ENCODE peak calls at places on chromosomes 7 and 10, in four cellular contexts. O is aorta, W is RWPE2, G is ovary. C is an unnamed sample. For H3K4me1, the result is how much of the 10 kb centered on the place peaks cover.

GRCh38 chr7:29000346-29000745 is 42.2 kb upstream of the TRIL start:
- DNase-seq in O (no peak), W (no peak), G (no peak), C (peak)

GRCh38 chr10:69710008-69710905 is 80.2 kb downstream of the FAM241B start:
- DNase-seq in O (no peak), W (no peak), G (no peak), C (no peak)

GRCh38 chr7:130893441-130893894 is 159.5 kb upstream of the KLF14 start:
- DNase-seq in O (no peak), W (no peak), G (no peak), C (peak)

GRCh38 chr10:131726460-131726861 is 174.3 kb upstream of the PPP2R2D start:
- DNase-seq in O (peak), W (no peak), G (peak), C (peak)

GRCh38 chr7:93036807-93037206 is 81.0 kb downstream of the SAMD9 start:
- DNase-seq in O (no peak), W (no peak), G (no peak), C (no peak)

GRCh38 chr10:119079572-119080520 is 771 bp downstream of the EIF3A start:
- DNase-seq in O (peak), W (peak), G (peak), C (peak)

GRCh38 chr10:97849491-97850402 is at the start of gene GOLGA7B:
- DNase-seq in O (peak), W (no peak), G (no peak), C (no peak)

GRCh38 chr7:104883718-104884452 is 130.1 kb upstream of the KMT2E start:
- DNase-seq in O (peak), W (peak), G (peak), C (peak)

GRCh38 chr10:15642095-15642494 is 77.6 kb downstream of the ITGA8 start:
- DNase-seq in O (no peak), W (no peak), G (no peak), C (no peak)

GRCh38 chr7:82598958-82599357 is 155.4 kb upstream of the CACNA2D1 start:
- DNase-seq in O (no peak), W (no peak), G (no peak), C (no peak)

GRCh38 chr7:46282155-46282554 is 361.1 kb upstream of the IGFBP3 start:
- DNase-seq in O (no peak), W (no peak), G (no peak), C (no peak)

GRCh38 chr7:50832744-50833143 is 50.0 kb upstream of the GRB10 start:
- DNase-seq in O (no peak), W (no peak), G (no peak), C (peak)

GRCh38 chr7:15855726-15856125 is 169.2 kb upstream of the MEOX2 start:
- DNase-seq in O (no peak), W (no peak), G (no peak), C (no peak)

GRCh38 chr10:88170628-88171027 is 307.2 kb downstream of the PTEN start:
- DNase-seq in O (no peak), W (no peak), G (no peak), C (no peak)

GRCh38 chr10:51186358-51186757 is 112.1 kb downstream of the PRKG1 start:
- DNase-seq in O (no peak), W (no peak), G (no peak), C (no peak)

GRCh38 chr7:130369110-130369711 is 11.1 kb upstream of the CPA1 start:
- DNase-seq in O (no peak), W (no peak), G (peak), C (no peak)

GRCh38 chr10:34139559-34139958 is 675.5 kb downstream of the PARD3 start:
- DNase-seq in O (no peak), W (no peak), G (no peak), C (no peak)

GRCh38 chr10:132101529-132101928 is 35.8 kb downstream of the JAKMIP3 start:
- DNase-seq in O (peak), W (no peak), G (no peak), C (no peak)

GRCh38 chr10:130749911-130750310 is 561.6 kb downstream of the TCERG1L start:
- DNase-seq in O (peak), W (peak), G (no peak), C (no peak)

DNA sequence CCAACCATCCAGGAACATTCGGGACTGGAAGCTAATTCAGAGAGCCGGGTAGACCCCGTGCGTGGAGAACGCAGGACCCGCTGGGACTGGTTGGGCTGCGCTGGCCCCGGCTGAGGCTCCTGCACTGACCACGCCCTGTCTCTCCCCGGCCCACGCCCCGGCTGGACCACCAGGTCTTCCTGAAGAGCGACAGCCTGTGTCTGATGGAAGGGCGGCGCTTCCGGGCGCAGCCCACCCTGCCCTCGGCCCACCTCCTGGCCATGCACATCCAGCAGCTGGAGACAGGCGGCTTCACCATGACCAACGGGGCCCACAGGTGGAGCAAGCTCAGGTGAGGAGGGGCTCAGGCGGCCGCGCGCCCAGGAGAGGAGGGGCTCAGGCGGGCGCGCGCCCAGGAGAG is 10.2 kb upstream of the UTF1 start:
- DNase-seq in O (no peak), W (no peak), G (no peak), C (no peak)
- H3K4me3 ChIP-seq in O (no peak), W (no peak), G (no peak), C (no peak)

GRCh38 chr7:100441641-100442535 is 5.6 kb upstream of the PPP1R35 start:
- DNase-seq in O (peak), W (no peak), G (peak), C (no peak)
- H3K4me1 ChIP-seq in O (under half), W (under half), G (under half), C (half or more)

DNA sequence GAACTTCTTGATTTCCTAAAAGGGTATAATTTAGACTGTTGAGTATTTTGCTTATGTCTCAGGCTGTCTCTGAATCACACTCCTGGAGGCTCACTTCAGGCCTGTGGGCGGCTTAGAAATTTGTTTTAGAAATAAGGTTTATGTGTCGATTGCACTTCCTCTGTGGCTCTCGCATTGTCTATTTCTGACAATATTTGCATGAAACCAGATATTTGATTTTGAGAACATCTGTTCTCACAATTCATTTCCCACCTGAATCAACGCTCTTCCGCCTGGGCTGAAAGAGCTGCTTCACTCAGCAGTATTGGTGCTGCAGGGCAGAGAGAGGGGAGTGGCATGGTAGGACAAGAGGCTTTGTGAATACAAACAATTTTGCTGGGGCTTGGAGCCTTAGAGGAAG is 262.0 kb downstream of the ADRA2A start:
- DNase-seq in O (no peak), W (no peak), G (no peak), C (no peak)
- H3K4me3 ChIP-seq in O (no peak), W (no peak), G (no peak), C (no peak)

GRCh38 chr10:32321016-32321631 is 25.8 kb downstream of the EPC1 start:
- DNase-seq in O (no peak), W (no peak), G (no peak), C (no peak)
- H3K4me1 ChIP-seq in O (under half), W (under half), G (under half), C (under half)

GRCh38 chr7:124764847-124765400 is 668 bp downstream of the GPR37 start:
- DNase-seq in O (peak), W (no peak), G (no peak), C (no peak)
- H3K4me3 ChIP-seq in O (peak), W (peak), G (peak), C (peak)

GRCh38 chr7:151312831-151313809 is 28.5 kb upstream of the NUB1 start:
- DNase-seq in O (no peak), W (no peak), G (no peak), C (no peak)
- H3K4me1 ChIP-seq in O (under half), W (under half), G (under half), C (under half)

GRCh38 chr7:7971308-7972040 is 2.9 kb downstream of the GLCCI1 start:
- DNase-seq in O (no peak), W (no peak), G (no peak), C (no peak)
- H3K4me3 ChIP-seq in O (peak), W (no peak), G (no peak), C (no peak)

DNA sequence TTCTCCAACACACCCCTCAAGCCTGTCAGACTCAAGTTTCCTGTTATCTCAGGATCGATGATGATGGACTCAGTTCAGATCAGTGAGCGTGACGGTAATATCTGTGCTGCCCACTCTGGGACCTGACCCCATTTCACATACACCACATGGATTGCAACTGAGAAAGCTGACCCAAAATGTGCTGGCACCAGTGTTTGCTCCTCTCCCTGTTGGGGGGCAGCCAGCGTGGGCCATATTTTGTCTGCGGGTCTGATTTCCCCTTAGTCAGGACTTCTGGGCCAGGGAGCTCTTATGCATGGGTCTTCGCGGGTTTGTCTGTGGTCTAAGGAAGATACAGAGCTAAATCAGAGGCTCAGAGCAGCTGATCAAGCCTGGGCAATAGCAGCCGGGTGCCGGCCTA is 42.6 kb upstream of the TRIM8 start:
- DNase-seq in O (peak), W (no peak), G (no peak), C (no peak)
- H3K4me1 ChIP-seq in O (under half), W (under half), G (under half), C (under half)